ENCODE peak calls at places on chromosomes 1 and 21, in six cellular contexts. N is IMR-90; O is neural progenitor cell; Z is left ventricle myocardium inferior; T is foreskin melanocyte; A is activated T-helper 1 cell treated with anti-CD3 and anti-CD28 coated beads, Interleukin-2, amount 50 U/mL, for 16 hours. H is an unnamed sample.

GRCh38 chr1:10897981-10898728 is 101.7 kb upstream of the CASZ1 start:
- DNase-seq in N (no peak), O (no peak), Z (no peak), T (no peak), A (no peak), H (no peak)

GRCh38 chr1:52238474-52238873 is 96.6 kb downstream of the ZFYVE9 start:
- DNase-seq in N (peak), O (no peak), Z (no peak), T (no peak), A (no peak), H (peak)

GRCh38 chr1:38285807-38286530 is 239.4 kb upstream of the POU3F1 start:
- DNase-seq in N (no peak), O (peak), Z (no peak), T (no peak), A (no peak), H (no peak)

GRCh38 chr1:91700332-91700731 is 185.6 kb downstream of the TGFBR3 start:
- DNase-seq in N (peak), O (no peak), Z (no peak), T (no peak), A (no peak), H (peak)

GRCh38 chr1:65418522-65419185 is 1.8 kb upstream of the LEPR start:
- DNase-seq in N (peak), O (no peak), Z (no peak), T (no peak), A (no peak), H (peak)

GRCh38 chr21:42108941-42109340 is 37.8 kb downstream of the UMODL1 start:
- DNase-seq in N (no peak), O (no peak), Z (no peak), T (no peak), A (no peak), H (no peak)

GRCh38 chr21:36534656-36535055 is 54.7 kb upstream of the CLDN14 start:
- DNase-seq in N (no peak), O (no peak), Z (no peak), T (no peak), A (no peak), H (no peak)

GRCh38 chr1:183506561-183506960 is 34.3 kb downstream of the SMG7 start:
- DNase-seq in N (peak), O (no peak), Z (no peak), T (no peak), A (no peak), H (no peak)

GRCh38 chr1:171152533-171152932 is 32.6 kb upstream of the FMO2 start:
- DNase-seq in N (no peak), O (no peak), Z (no peak), T (no peak), A (no peak), H (no peak)

GRCh38 chr21:35226960-35227741 is 178.0 kb upstream of the RUNX1 start:
- DNase-seq in N (no peak), O (no peak), Z (no peak), T (no peak), A (no peak), H (no peak)

GRCh38 chr1:2607681-2608041 is 21.1 kb downstream of the PRXL2B start:
- DNase-seq in N (no peak), O (no peak), Z (no peak), T (no peak), A (no peak), H (no peak)